ENCODE peak calls at places on chromosomes 13 and 19, in eight cellular contexts. W, Y, K, E, L, B, C and J are unnamed samples.

GRCh38 chr19:13974073-13974472 is 21.8 kb downstream of the DCAF15 start:
- DNase-seq in E (peak; percentile 76), L (no peak), C (no peak), K (peak; percentile 61), B (no peak), Y (no peak), W (peak; percentile 31), J (no peak)

GRCh38 chr13:107835339-107836018 is 379.9 kb downstream of the LIG4 start:
- DNase-seq in B (peak; percentile 56), K (no peak), E (no peak), L (no peak), Y (no peak), W (no peak), C (no peak), J (no peak)

GRCh38 chr13:94660695-94661324 is 51.5 kb downstream of the SOX21 start:
- DNase-seq in W (no peak), B (peak; percentile 44), L (no peak), Y (no peak), C (no peak), E (peak; percentile 33), K (no peak), J (peak; percentile 36)

GRCh38 chr19:718251-719024 is 9.7 kb downstream of the PALM start:
- DNase-seq in W (peak; percentile 67), C (no peak), K (no peak), B (no peak), L (no peak), Y (no peak), E (no peak), J (no peak)

GRCh38 chr19:10353793-10354391 is 14.5 kb upstream of the ICAM3 start:
- DNase-seq in Y (peak; percentile 59), E (peak; percentile 39), B (peak; percentile 45), W (peak; percentile 86), K (peak; percentile 24), L (peak; percentile 62), C (no peak), J (peak; percentile 33)

GRCh38 chr13:91655731-91656130 is 257.3 kb downstream of the GPC5 start:
- DNase-seq in E (no peak), L (no peak), K (no peak), B (no peak), Y (no peak), W (no peak), C (no peak), J (no peak)

GRCh38 chr19:6065685-6066365 is 44.5 kb downstream of the RFX2 start:
- DNase-seq in Y (peak; percentile 46), K (no peak), B (no peak), W (peak; percentile 9), L (peak; percentile 30), E (no peak), C (peak; percentile 69), J (peak; percentile 96)

GRCh38 chr19:17331254-17331558 is 3.4 kb downstream of the ANO8 start:
- DNase-seq in L (no peak), K (no peak), Y (no peak), B (no peak), W (no peak), E (peak; percentile 48), C (no peak), J (no peak)

GRCh38 chr19:28881616-28882015 is 331.3 kb downstream of the UQCRFS1 start:
- DNase-seq in L (no peak), E (no peak), W (peak; percentile 21), B (no peak), Y (no peak), C (no peak), K (no peak), J (no peak)

GRCh38 chr19:30430206-30430734 is 58.1 kb downstream of the ZNF536 start:
- DNase-seq in E (no peak), Y (no peak), B (no peak), C (no peak), L (no peak), W (no peak), K (no peak), J (no peak)

GRCh38 chr13:106493569-106493968 is 41.9 kb downstream of the EFNB2 start:
- DNase-seq in B (no peak), L (no peak), W (no peak), Y (no peak), K (no peak), C (peak; percentile 39), E (no peak), J (no peak)

GRCh38 chr19:19501798-19502197 is 13.6 kb downstream of the TSSK6 start:
- DNase-seq in B (no peak), L (no peak), E (no peak), Y (no peak), W (no peak), K (no peak), C (no peak), J (no peak)

GRCh38 chr13:41137241-41137640 is 4.6 kb upstream of the KBTBD6 start:
- DNase-seq in Y (no peak), C (no peak), W (no peak), K (no peak), L (no peak), E (no peak), B (no peak), J (no peak)

GRCh38 chr13:108077284-108077683 is 138.1 kb downstream of the LIG4 start:
- DNase-seq in C (no peak), B (no peak), E (no peak), Y (no peak), K (no peak), W (no peak), L (no peak), J (no peak)

GRCh38 chr13:36512771-36513170 is 80.5 kb downstream of the CCNA1 start:
- DNase-seq in Y (no peak), W (no peak), B (no peak), L (no peak), K (no peak), C (no peak), E (no peak), J (no peak)

GRCh38 chr19:45591004-45591637 is 6.5 kb upstream of the OPA3 start:
- DNase-seq in E (peak; percentile 58), B (no peak), C (peak; percentile 53), W (peak; percentile 43), L (peak; percentile 39), Y (no peak), K (peak; percentile 26), J (no peak)

GRCh38 chr13:101514100-101514499 is 61.6 kb downstream of the ITGBL1 start:
- DNase-seq in W (no peak), B (peak; percentile 64), K (no peak), Y (no peak), L (no peak), E (no peak), C (no peak), J (no peak)

GRCh38 chr19:57689750-57690149 is 8.0 kb downstream of the ZNF551 start:
- DNase-seq in K (no peak), C (no peak), B (no peak), W (no peak), Y (no peak), E (no peak), L (no peak), J (no peak)

GRCh38 chr19:57688011-57688763 is 6.4 kb downstream of the ZNF551 start:
- DNase-seq in L (no peak), E (no peak), Y (no peak), C (no peak), W (no peak), K (no peak), B (no peak), J (no peak)

GRCh38 chr19:57686727-57687126 is 5.0 kb downstream of the ZNF551 start:
- DNase-seq in Y (no peak), B (no peak), E (no peak), C (no peak), L (no peak), K (no peak), W (no peak), J (no peak)

GRCh38 chr19:57682226-57682766 is 519 bp downstream of the ZNF551 start:
- DNase-seq in B (no peak), K (no peak), Y (no peak), E (no peak), W (no peak), C (no peak), L (no peak), J (no peak)

GRCh38 chr19:57687363-57688010 is 5.7 kb downstream of the ZNF551 start:
- DNase-seq in L (no peak), C (no peak), B (no peak), E (no peak), W (no peak), K (no peak), Y (no peak), J (no peak)
- H3K9me3 ChIP-seq in L (peaks cover 88% of the 10 kb centered on the region), C (peaks cover 97% of the 10 kb centered on the region), B (peaks cover 65% of the 10 kb centered on the region), E (peaks cover 11% of the 10 kb centered on the region), W (no peaks in the 10 kb centered on the region), K (peaks cover 78% of the 10 kb centered on the region), Y (peaks cover 64% of the 10 kb centered on the region), J (peaks cover 32% of the 10 kb centered on the region)

DNA sequence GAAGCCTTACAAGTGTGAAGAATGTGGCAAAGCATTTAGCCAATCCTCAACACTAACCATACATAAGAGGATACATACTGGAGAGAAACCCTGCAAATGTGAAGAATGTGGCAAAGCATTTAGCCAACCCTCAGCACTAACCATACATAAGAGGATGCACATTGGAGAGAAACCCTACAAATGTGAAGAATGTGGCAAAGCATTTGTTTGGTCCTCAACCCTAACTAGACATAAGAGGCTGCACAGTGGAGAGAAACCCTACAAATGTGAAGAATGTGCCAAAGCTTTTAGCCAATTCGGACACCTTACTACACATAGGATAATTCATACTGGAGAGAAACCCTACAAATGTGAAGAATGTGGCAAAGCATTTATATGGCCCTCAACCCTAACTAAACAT is 18.2 kb downstream of the ZNF726 start:
- DNase-seq in W (no peak), Y (no peak), C (no peak), K (no peak), B (no peak), L (no peak), E (no peak), J (no peak)
- H3K9me3 ChIP-seq in W (no peaks in the 10 kb centered on the region), Y (peaks cover 33% of the 10 kb centered on the region), C (peaks cover 85% of the 10 kb centered on the region), K (peaks cover 11% of the 10 kb centered on the region), B (peaks cover 58% of the 10 kb centered on the region), L (peaks cover 15% of the 10 kb centered on the region), E (no peaks in the 10 kb centered on the region), J (peaks cover 3% of the 10 kb centered on the region)

DNA sequence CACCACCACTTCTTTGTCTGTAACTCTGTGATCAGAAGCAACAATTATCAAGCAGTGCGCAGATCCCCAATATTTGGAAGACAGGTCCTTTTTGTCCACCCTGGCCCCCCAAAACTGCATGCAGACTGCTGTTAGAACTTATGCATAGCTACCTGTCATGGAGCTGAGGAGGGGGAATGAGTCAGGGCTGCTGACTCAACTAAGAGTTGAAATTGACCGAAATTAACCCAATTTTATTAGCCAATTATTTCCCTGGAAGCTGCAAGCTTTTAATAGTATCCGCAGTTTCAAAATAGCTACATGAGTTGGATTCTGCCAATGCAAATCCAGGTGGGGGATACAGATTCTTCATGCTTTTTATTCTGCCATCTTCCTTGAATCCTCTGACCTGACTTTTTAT is 14.0 kb upstream of the ZNF491 start:
- DNase-seq in E (no peak), B (no peak), W (no peak), L (no peak), K (no peak), Y (no peak), C (no peak), J (no peak)
- H3K9me3 ChIP-seq in E (peaks cover 28% of the 10 kb centered on the region), B (peaks cover 98% of the 10 kb centered on the region), W (no peaks in the 10 kb centered on the region), L (peaks cover 93% of the 10 kb centered on the region), K (peaks cover 25% of the 10 kb centered on the region), Y (peaks cover 51% of the 10 kb centered on the region), C (peaks cover 97% of the 10 kb centered on the region), J (peaks cover 28% of the 10 kb centered on the region)

DNA sequence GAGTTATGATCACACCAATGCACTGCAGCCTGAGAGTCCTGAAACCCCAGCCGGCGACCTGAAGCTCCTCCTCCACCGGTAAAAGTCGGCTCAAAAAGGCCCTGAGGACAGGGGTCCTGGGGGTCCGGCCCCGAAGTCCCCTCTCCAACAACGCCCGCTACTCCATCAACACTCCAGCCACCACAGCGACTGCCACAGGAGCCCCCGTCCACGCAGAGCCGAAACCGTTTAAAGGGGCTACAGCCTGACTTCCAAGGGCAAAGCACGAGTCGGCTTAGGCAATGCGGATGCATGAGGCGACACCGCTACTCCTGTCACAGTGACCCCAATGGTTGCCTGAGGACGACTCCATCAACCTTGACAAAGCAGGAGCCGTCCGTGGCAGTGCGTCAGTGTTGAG is 22.9 kb upstream of the ZNF420 start:
- DNase-seq in E (no peak), C (no peak), L (no peak), B (no peak), Y (no peak), W (no peak), K (no peak), J (no peak)
- H3K9me3 ChIP-seq in E (peaks cover 31% of the 10 kb centered on the region), C (peaks cover 95% of the 10 kb centered on the region), L (peaks cover 16% of the 10 kb centered on the region), B (peaks cover 8% of the 10 kb centered on the region), Y (peaks cover 20% of the 10 kb centered on the region), W (no peaks in the 10 kb centered on the region), K (no peaks in the 10 kb centered on the region), J (peaks cover 6% of the 10 kb centered on the region)